ENCODE peak calls at places on chromosomes 5 and 9, in ten cellular contexts. One of them, this sample, is unnamed.

GRCh38 chr9:91207481-91207888 is 154.2 kb downstream of the AUH start:
- DNase-seq in Peyer's patch: no peak
- DNase-seq in transverse colon: no peak
- DNase-seq in sigmoid colon: no peak
- DNase-seq in prostate gland: no peak
- DNase-seq in NB4: peak; percentile 49
- DNase-seq in suprapubic skin: no peak
- DNase-seq in heart left ventricle: no peak
- DNase-seq in gastrocnemius medialis: no peak
- DNase-seq in stomach: no peak
- DNase-seq in this sample: no peak

GRCh38 chr9:88953401-88954029 is 37.8 kb upstream of the S1PR3 start:
- DNase-seq in Peyer's patch: no peak
- DNase-seq in transverse colon: no peak
- DNase-seq in gastrocnemius medialis: no peak
- DNase-seq in prostate gland: no peak
- DNase-seq in sigmoid colon: no peak
- DNase-seq in stomach: no peak
- DNase-seq in heart left ventricle: peak; percentile 37
- DNase-seq in suprapubic skin: no peak
- DNase-seq in NB4: peak; percentile 22
- DNase-seq in this sample: no peak

GRCh38 chr5:178940569-178941360 is at the start of gene ZNF454:
- DNase-seq in transverse colon: peak; percentile 82
- DNase-seq in sigmoid colon: peak; percentile 97
- DNase-seq in gastrocnemius medialis: peak; percentile 50
- DNase-seq in stomach: peak; percentile 78
- DNase-seq in Peyer's patch: peak; percentile 80
- DNase-seq in NB4: no peak
- DNase-seq in heart left ventricle: peak; percentile 96
- DNase-seq in suprapubic skin: peak; percentile 90
- DNase-seq in prostate gland: peak; percentile 95
- DNase-seq in this sample: peak; percentile 83

GRCh38 chr5:114361724-114362196 is at the start of gene KCNN2:
- DNase-seq in suprapubic skin: peak; percentile 67
- DNase-seq in Peyer's patch: peak; percentile 58
- DNase-seq in prostate gland: peak; percentile 88
- DNase-seq in transverse colon: peak; percentile 77
- DNase-seq in heart left ventricle: peak; percentile 91
- DNase-seq in sigmoid colon: peak; percentile 90
- DNase-seq in NB4: no peak
- DNase-seq in gastrocnemius medialis: peak; percentile 47
- DNase-seq in stomach: peak; percentile 74
- DNase-seq in this sample: peak; percentile 94

GRCh38 chr5:98769256-98770157 is 4.0 kb upstream of the RGMB start:
- DNase-seq in prostate gland: no peak
- DNase-seq in heart left ventricle: peak; percentile 60
- DNase-seq in NB4: peak; percentile 4
- DNase-seq in transverse colon: peak; percentile 49
- DNase-seq in stomach: peak; percentile 38
- DNase-seq in gastrocnemius medialis: peak; percentile 7
- DNase-seq in Peyer's patch: peak; percentile 74
- DNase-seq in suprapubic skin: peak; percentile 63
- DNase-seq in sigmoid colon: peak; percentile 76
- DNase-seq in this sample: peak; percentile 59

GRCh38 chr5:120517607-120518252 is 53.6 kb downstream of the PRR16 start:
- DNase-seq in heart left ventricle: no peak
- DNase-seq in NB4: no peak
- DNase-seq in gastrocnemius medialis: no peak
- DNase-seq in transverse colon: no peak
- DNase-seq in suprapubic skin: no peak
- DNase-seq in sigmoid colon: no peak
- DNase-seq in prostate gland: no peak
- DNase-seq in stomach: no peak
- DNase-seq in Peyer's patch: no peak
- DNase-seq in this sample: no peak

GRCh38 chr5:142425286-142426065 is 100.7 kb upstream of the SPRY4 start:
- DNase-seq in suprapubic skin: no peak
- DNase-seq in gastrocnemius medialis: no peak
- DNase-seq in stomach: no peak
- DNase-seq in NB4: no peak
- DNase-seq in Peyer's patch: no peak
- DNase-seq in sigmoid colon: no peak
- DNase-seq in heart left ventricle: no peak
- DNase-seq in prostate gland: no peak
- DNase-seq in transverse colon: no peak
- DNase-seq in this sample: no peak

GRCh38 chr9:28166179-28166578 is 592.9 kb upstream of the C9orf72 start:
- DNase-seq in gastrocnemius medialis: no peak
- DNase-seq in sigmoid colon: no peak
- DNase-seq in heart left ventricle: no peak
- DNase-seq in stomach: no peak
- DNase-seq in suprapubic skin: no peak
- DNase-seq in Peyer's patch: no peak
- DNase-seq in prostate gland: no peak
- DNase-seq in transverse colon: no peak
- DNase-seq in NB4: no peak
- DNase-seq in this sample: no peak

GRCh38 chr5:40832345-40832744 is 2.7 kb downstream of the RPL37 start:
- DNase-seq in suprapubic skin: no peak
- DNase-seq in sigmoid colon: no peak
- DNase-seq in heart left ventricle: no peak
- DNase-seq in NB4: no peak
- DNase-seq in transverse colon: no peak
- DNase-seq in stomach: no peak
- DNase-seq in gastrocnemius medialis: no peak
- DNase-seq in Peyer's patch: no peak
- DNase-seq in prostate gland: no peak
- DNase-seq in this sample: no peak

GRCh38 chr5:40833712-40834229 is 1.3 kb downstream of the RPL37 start:
- DNase-seq in gastrocnemius medialis: no peak
- DNase-seq in transverse colon: no peak
- DNase-seq in stomach: no peak
- DNase-seq in NB4: no peak
- DNase-seq in suprapubic skin: no peak
- DNase-seq in sigmoid colon: no peak
- DNase-seq in Peyer's patch: no peak
- DNase-seq in prostate gland: no peak
- DNase-seq in heart left ventricle: no peak
- DNase-seq in this sample: no peak

GRCh38 chr5:40828690-40829661 is 6.0 kb downstream of the RPL37 start:
- DNase-seq in gastrocnemius medialis: no peak
- DNase-seq in prostate gland: no peak
- DNase-seq in transverse colon: no peak
- DNase-seq in heart left ventricle: no peak
- DNase-seq in sigmoid colon: no peak
- DNase-seq in suprapubic skin: no peak
- DNase-seq in stomach: no peak
- DNase-seq in NB4: no peak
- DNase-seq in Peyer's patch: no peak
- DNase-seq in this sample: no peak

GRCh38 chr5:40829748-40830305 is 5.2 kb downstream of the RPL37 start:
- DNase-seq in heart left ventricle: no peak
- DNase-seq in prostate gland: no peak
- DNase-seq in gastrocnemius medialis: no peak
- DNase-seq in suprapubic skin: no peak
- DNase-seq in Peyer's patch: no peak
- DNase-seq in stomach: no peak
- DNase-seq in NB4: no peak
- DNase-seq in transverse colon: no peak
- DNase-seq in sigmoid colon: no peak
- DNase-seq in this sample: no peak

DNA sequence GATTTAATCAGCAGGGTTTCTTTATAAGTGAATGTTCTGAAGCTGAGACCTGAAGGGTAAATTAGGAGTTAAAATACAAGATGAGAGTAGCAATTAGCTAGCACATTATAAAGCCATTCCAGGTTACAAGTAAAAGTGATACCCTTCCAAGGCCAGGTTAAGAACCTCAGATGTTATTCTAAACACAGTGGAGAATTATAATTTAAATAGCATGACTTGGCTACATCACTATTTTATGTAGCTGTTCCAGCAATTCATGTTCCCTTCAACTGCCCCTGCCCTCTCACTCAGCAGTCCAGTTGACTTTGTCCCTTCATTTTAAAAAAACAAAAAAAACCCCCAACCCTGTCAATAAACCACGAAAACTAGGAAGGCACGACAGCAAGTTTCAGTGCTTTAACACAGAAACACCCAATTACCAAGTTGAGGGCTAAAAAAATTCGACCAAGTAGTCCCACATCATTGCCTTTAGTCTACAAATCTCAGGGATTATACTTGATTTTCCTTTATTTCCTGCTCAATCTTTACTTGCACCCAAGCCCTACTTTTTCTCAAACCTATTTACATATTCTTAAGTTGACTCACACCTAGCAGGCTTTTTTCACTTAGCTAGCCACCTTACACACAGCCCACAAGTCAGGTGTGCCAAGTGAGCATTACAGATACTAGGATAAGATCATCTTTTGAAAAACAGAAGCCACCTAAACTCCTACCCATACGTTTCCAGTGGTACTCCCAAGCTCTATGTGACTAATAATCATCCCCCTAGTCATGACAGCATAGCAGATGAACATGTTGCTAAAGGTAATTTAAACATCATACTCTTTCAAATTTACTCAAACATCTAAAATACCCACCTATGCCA is 3.4 kb downstream of the RPL37 start:
- DNase-seq in transverse colon: no peak
- DNase-seq in stomach: no peak
- DNase-seq in suprapubic skin: no peak
- DNase-seq in Peyer's patch: no peak
- DNase-seq in gastrocnemius medialis: no peak
- DNase-seq in NB4: no peak
- DNase-seq in sigmoid colon: no peak
- DNase-seq in prostate gland: no peak
- DNase-seq in heart left ventricle: no peak
- DNase-seq in this sample: no peak
- TF ChIP-seq POLR2A in transverse colon: no peak
- TF ChIP-seq POLR2A in stomach: no peak
- TF ChIP-seq POLR2A in suprapubic skin: no peak
- TF ChIP-seq POLR2A in Peyer's patch: no peak
- TF ChIP-seq POLR2A in gastrocnemius medialis: no peak
- TF ChIP-seq POLR2A in NB4: no peak
- TF ChIP-seq POLR2A in sigmoid colon: no peak
- TF ChIP-seq POLR2A in prostate gland: no peak
- TF ChIP-seq POLR2A in heart left ventricle: no peak
- TF ChIP-seq POLR2A in this sample: no peak

GRCh38 chr9:78005231-78006002 is 26.2 kb downstream of the GNAQ start:
- DNase-seq in suprapubic skin: no peak
- DNase-seq in gastrocnemius medialis: no peak
- DNase-seq in stomach: no peak
- DNase-seq in sigmoid colon: no peak
- DNase-seq in transverse colon: no peak
- DNase-seq in Peyer's patch: no peak
- DNase-seq in heart left ventricle: no peak
- DNase-seq in NB4: no peak
- DNase-seq in prostate gland: no peak
- DNase-seq in this sample: no peak

GRCh38 chr9:78004478-78005229 is 27.0 kb downstream of the GNAQ start:
- DNase-seq in prostate gland: no peak
- DNase-seq in stomach: no peak
- DNase-seq in transverse colon: no peak
- DNase-seq in heart left ventricle: no peak
- DNase-seq in NB4: peak; percentile 50
- DNase-seq in sigmoid colon: no peak
- DNase-seq in suprapubic skin: no peak
- DNase-seq in Peyer's patch: no peak
- DNase-seq in gastrocnemius medialis: no peak
- DNase-seq in this sample: no peak

GRCh38 chr9:78003730-78004129 is 27.9 kb downstream of the GNAQ start:
- DNase-seq in sigmoid colon: no peak
- DNase-seq in Peyer's patch: no peak
- DNase-seq in gastrocnemius medialis: no peak
- DNase-seq in suprapubic skin: no peak
- DNase-seq in transverse colon: no peak
- DNase-seq in prostate gland: no peak
- DNase-seq in NB4: no peak
- DNase-seq in heart left ventricle: no peak
- DNase-seq in stomach: no peak
- DNase-seq in this sample: no peak

GRCh38 chr9:78009156-78009555 is 22.5 kb downstream of the GNAQ start:
- DNase-seq in stomach: no peak
- DNase-seq in NB4: no peak
- DNase-seq in transverse colon: no peak
- DNase-seq in gastrocnemius medialis: no peak
- DNase-seq in heart left ventricle: no peak
- DNase-seq in suprapubic skin: no peak
- DNase-seq in Peyer's patch: no peak
- DNase-seq in sigmoid colon: no peak
- DNase-seq in prostate gland: no peak
- DNase-seq in this sample: no peak

DNA sequence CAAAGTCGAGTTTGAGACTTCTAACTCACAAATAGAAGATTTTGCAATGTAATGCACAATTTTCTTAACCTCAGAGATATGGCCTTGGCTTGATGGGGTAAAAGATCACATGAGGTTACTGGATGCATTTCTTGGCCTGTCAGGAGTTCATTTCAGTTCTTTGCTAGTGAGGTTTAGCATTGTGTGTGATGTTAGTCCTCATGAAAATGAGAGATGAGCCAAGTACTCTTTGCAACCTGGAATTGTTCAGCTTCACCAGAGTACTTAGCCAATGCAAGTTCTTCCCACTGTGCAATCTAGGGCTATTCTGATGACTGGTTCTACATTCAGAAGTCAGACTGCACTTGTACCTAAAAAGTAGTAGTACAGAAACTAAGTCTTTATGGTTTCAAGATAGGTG is 24.9 kb downstream of the GNAQ start:
- DNase-seq in suprapubic skin: no peak
- DNase-seq in stomach: no peak
- DNase-seq in prostate gland: no peak
- DNase-seq in Peyer's patch: no peak
- DNase-seq in transverse colon: no peak
- DNase-seq in sigmoid colon: no peak
- DNase-seq in heart left ventricle: no peak
- DNase-seq in gastrocnemius medialis: no peak
- DNase-seq in NB4: no peak
- DNase-seq in this sample: no peak
- H3K4me3 ChIP-seq in suprapubic skin: no peak overlapping the region
- H3K4me3 ChIP-seq in stomach: no peak overlapping the region
- H3K4me3 ChIP-seq in prostate gland: no peak overlapping the region
- H3K4me3 ChIP-seq in Peyer's patch: no peak overlapping the region
- H3K4me3 ChIP-seq in transverse colon: no peak overlapping the region
- H3K4me3 ChIP-seq in sigmoid colon: no peak overlapping the region
- H3K4me3 ChIP-seq in heart left ventricle: no peak overlapping the region
- H3K4me3 ChIP-seq in gastrocnemius medialis: no peak overlapping the region
- H3K4me3 ChIP-seq in NB4: no peak overlapping the region
- H3K4me3 ChIP-seq in this sample: no peak overlapping the region

DNA sequence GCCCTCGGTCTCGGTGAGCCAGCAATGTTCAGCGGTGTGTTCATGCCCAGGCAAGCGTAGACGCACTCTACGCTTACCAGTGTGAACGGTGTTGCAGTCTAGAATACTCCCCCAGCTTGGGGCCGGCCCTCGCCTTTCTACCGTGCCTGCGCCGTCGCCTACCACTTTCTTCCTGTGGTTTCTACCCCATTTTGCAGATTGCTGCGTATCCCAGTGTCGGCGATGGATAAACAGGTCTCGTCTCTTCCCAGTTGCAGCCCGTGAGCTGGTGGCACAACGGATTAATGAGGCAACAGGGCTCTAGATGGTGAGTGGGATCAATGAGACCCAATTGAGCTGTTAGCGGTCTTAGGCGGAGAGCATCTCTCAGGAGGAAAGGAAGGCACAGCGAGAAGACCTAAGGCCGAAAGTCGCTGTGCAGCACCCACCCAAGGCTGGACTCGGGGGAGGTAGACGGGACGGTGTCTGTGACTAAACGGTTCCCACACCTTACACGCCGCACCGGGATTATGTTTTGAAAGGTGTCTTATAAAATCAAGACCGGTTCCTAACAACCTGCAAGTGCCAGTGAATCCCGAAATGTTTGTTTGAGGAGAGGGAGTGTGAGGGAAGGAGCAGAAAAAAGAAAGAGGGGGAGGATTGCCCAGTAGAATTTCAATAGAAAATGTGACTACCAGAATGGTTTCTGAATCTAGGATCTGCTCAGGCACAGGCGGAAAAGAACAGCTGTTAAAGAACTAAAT is 5.8 kb downstream of the OTP start:
- DNase-seq in heart left ventricle: no peak
- DNase-seq in transverse colon: no peak
- DNase-seq in suprapubic skin: no peak
- DNase-seq in prostate gland: no peak
- DNase-seq in Peyer's patch: no peak
- DNase-seq in NB4: no peak
- DNase-seq in stomach: no peak
- DNase-seq in gastrocnemius medialis: no peak
- DNase-seq in sigmoid colon: no peak
- DNase-seq in this sample: no peak
- TF ChIP-seq POLR2A in heart left ventricle: no peak
- TF ChIP-seq POLR2A in transverse colon: no peak
- TF ChIP-seq POLR2A in suprapubic skin: no peak
- TF ChIP-seq POLR2A in prostate gland: no peak
- TF ChIP-seq POLR2A in Peyer's patch: no peak
- TF ChIP-seq POLR2A in NB4: no peak
- TF ChIP-seq POLR2A in stomach: no peak
- TF ChIP-seq POLR2A in gastrocnemius medialis: no peak
- TF ChIP-seq POLR2A in sigmoid colon: no peak
- TF ChIP-seq POLR2A in this sample: no peak

GRCh38 chr5:118906932-118907331 is 81.4 kb downstream of the DTWD2 start:
- DNase-seq in sigmoid colon: no peak
- DNase-seq in gastrocnemius medialis: no peak
- DNase-seq in transverse colon: no peak
- DNase-seq in Peyer's patch: no peak
- DNase-seq in prostate gland: no peak
- DNase-seq in suprapubic skin: no peak
- DNase-seq in stomach: no peak
- DNase-seq in NB4: no peak
- DNase-seq in heart left ventricle: no peak
- DNase-seq in this sample: no peak

GRCh38 chr5:118903010-118903409 is 85.3 kb downstream of the DTWD2 start:
- DNase-seq in sigmoid colon: no peak
- DNase-seq in heart left ventricle: no peak
- DNase-seq in NB4: no peak
- DNase-seq in suprapubic skin: no peak
- DNase-seq in prostate gland: no peak
- DNase-seq in Peyer's patch: no peak
- DNase-seq in gastrocnemius medialis: no peak
- DNase-seq in stomach: no peak
- DNase-seq in transverse colon: no peak
- DNase-seq in this sample: no peak
- H3K4me3 ChIP-seq in sigmoid colon: no peak overlapping the region
- H3K4me3 ChIP-seq in heart left ventricle: no peak overlapping the region
- H3K4me3 ChIP-seq in NB4: no peak overlapping the region
- H3K4me3 ChIP-seq in suprapubic skin: no peak overlapping the region
- H3K4me3 ChIP-seq in prostate gland: no peak overlapping the region
- H3K4me3 ChIP-seq in Peyer's patch: no peak overlapping the region
- H3K4me3 ChIP-seq in gastrocnemius medialis: no peak overlapping the region
- H3K4me3 ChIP-seq in stomach: no peak overlapping the region
- H3K4me3 ChIP-seq in transverse colon: no peak overlapping the region
- H3K4me3 ChIP-seq in this sample: no peak overlapping the region